ENCODE peak calls at places on chromosomes 11 and 22, in seven cellular contexts. T is heart left ventricle, O is PC-3, Q is HCT116, K is right lobe of liver, I is Calu3, B is GM13977. F is an unnamed sample.

GRCh38 chr11:115145316-115145715 is 358.9 kb downstream of the CADM1 start:
- DNase-seq in T (no peak), O (no peak), Q (no peak), K (no peak), I (no peak), B (no peak), F (no peak)

GRCh38 chr11:72038491-72038890 is 39.8 kb downstream of the IL18BP start:
- DNase-seq in T (peak), O (peak), Q (no peak), K (no peak), I (no peak), B (no peak), F (no peak)

GRCh38 chr11:128725630-128726461 is 32.0 kb downstream of the FLI1 start:
- DNase-seq in T (no peak), O (no peak), Q (no peak), K (no peak), I (no peak), B (no peak), F (no peak)

GRCh38 chr11:66976048-66976467 is 954 bp downstream of the C11orf86 start:
- DNase-seq in T (no peak), O (peak), Q (no peak), K (no peak), I (peak), B (peak), F (no peak)

GRCh38 chr11:72568861-72569260 is 105.4 kb downstream of the PDE2A start:
- DNase-seq in T (no peak), O (peak), Q (no peak), K (no peak), I (no peak), B (no peak), F (no peak)

GRCh38 chr11:45332486-45332934 is 46.4 kb upstream of the SYT13 start:
- DNase-seq in T (no peak), O (no peak), Q (peak), K (no peak), I (peak), B (peak), F (no peak)

GRCh38 chr22:44019846-44020245 is 4.3 kb upstream of the PARVB start:
- DNase-seq in T (peak), O (no peak), Q (no peak), K (no peak), I (no peak), B (no peak), F (no peak)

GRCh38 chr11:66720899-66721470 is 8.0 kb downstream of the SPTBN2 start:
- DNase-seq in T (no peak), O (no peak), Q (no peak), K (no peak), I (no peak), B (no peak), F (no peak)

GRCh38 chr11:1546536-1547466 is 25.3 kb downstream of the DUSP8 start:
- DNase-seq in T (peak), O (peak), Q (no peak), K (no peak), I (peak), B (peak), F (no peak)

GRCh38 chr11:69655479-69656394 is 14.8 kb downstream of the CCND1 start:
- DNase-seq in T (peak), O (peak), Q (no peak), K (peak), I (no peak), B (no peak), F (peak)

GRCh38 chr11:69652999-69653398 is 12.0 kb downstream of the CCND1 start:
- DNase-seq in T (no peak), O (no peak), Q (no peak), K (peak), I (no peak), B (no peak), F (peak)

GRCh38 chr11:69654001-69654659 is 13.2 kb downstream of the CCND1 start:
- DNase-seq in T (no peak), O (peak), Q (no peak), K (peak), I (peak), B (no peak), F (peak)

GRCh38 chr11:69653406-69653960 is 12.5 kb downstream of the CCND1 start:
- DNase-seq in T (no peak), O (no peak), Q (no peak), K (peak), I (no peak), B (no peak), F (peak)

GRCh38 chr11:69654660-69655478 is 13.9 kb downstream of the CCND1 start:
- DNase-seq in T (peak), O (peak), Q (no peak), K (peak), I (peak), B (no peak), F (peak)
- TF ChIP-seq CTCF in T (no peak), O (no peak), Q (no peak), K (no peak), I (no peak), B (no peak), F (no peak)

GRCh38 chr11:78806214-78807004 is 231.7 kb upstream of the NARS2 start:
- DNase-seq in T (no peak), O (peak), Q (no peak), K (no peak), I (no peak), B (no peak), F (no peak)
- TF ChIP-seq CTCF in T (no peak), O (no peak), Q (no peak), K (no peak), I (no peak), B (no peak), F (no peak)

DNA sequence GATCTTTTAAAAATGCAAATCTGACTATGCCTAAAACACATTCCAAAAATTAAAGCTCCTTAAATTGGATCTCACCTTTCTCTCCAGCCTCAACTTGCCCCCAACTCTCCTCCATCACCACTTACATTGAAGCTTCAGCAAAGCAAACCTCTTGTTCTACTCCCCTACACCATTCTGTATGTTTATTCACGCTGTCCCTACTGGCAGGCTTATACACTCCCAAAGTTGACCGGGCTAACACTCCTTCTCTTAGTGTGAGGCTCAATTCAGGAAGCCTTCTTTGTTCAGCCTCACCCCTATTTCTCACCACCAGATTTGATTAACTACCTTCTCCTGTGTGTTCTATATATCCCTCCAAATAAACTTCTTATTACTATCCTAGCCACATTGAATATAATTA is 1.8 kb upstream of the GDPD4 start:
- DNase-seq in T (no peak), O (no peak), Q (no peak), K (no peak), I (no peak), B (no peak), F (no peak)
- TF ChIP-seq CTCF in T (no peak), O (no peak), Q (no peak), K (no peak), I (no peak), B (no peak), F (no peak)

DNA sequence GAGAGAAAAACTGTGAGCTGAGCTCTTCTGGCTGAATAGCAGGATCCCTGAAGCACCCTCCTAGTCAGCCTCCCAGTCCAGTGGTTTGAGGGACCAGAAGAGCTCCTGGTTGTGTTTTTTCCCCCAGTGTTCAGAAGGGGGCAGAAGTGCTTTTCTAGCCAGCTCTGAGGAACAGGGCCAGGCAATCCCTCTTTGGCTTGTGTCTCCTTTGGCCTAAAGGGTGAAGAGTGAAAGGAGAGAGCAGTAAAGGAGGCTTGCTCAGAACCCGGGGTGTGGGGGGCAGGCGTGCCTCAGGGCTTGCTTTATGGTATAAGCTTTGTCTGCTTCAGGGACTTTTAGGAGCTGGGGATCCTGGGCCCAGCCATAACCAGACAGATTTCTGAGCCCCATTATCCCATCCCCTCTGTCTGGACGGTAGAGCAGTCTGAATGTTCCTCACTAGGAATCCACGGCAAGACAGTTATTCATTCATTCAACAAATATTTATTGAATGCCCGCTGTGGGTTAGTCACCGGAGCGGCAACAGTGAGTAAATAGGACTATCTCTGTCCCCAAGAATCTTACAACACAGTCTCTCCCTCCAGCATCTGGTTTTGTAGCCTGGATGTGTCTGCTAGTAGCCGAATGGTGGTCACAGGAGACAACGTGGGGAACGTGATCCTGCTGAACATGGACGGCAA is 14.5 kb downstream of the ACP2 start:
- DNase-seq in T (peak), O (peak), Q (no peak), K (no peak), I (no peak), B (no peak), F (no peak)
- TF ChIP-seq CTCF in T (peak), O (peak), Q (peak), K (peak), I (no peak), B (peak), F (peak)

GRCh38 chr11:75376175-75376574 is 23.1 kb upstream of the RPS3 start:
- DNase-seq in T (no peak), O (peak), Q (no peak), K (no peak), I (no peak), B (no peak), F (no peak)
- TF ChIP-seq CTCF in T (no peak), O (peak), Q (peak), K (no peak), I (no peak), B (no peak), F (peak)

DNA sequence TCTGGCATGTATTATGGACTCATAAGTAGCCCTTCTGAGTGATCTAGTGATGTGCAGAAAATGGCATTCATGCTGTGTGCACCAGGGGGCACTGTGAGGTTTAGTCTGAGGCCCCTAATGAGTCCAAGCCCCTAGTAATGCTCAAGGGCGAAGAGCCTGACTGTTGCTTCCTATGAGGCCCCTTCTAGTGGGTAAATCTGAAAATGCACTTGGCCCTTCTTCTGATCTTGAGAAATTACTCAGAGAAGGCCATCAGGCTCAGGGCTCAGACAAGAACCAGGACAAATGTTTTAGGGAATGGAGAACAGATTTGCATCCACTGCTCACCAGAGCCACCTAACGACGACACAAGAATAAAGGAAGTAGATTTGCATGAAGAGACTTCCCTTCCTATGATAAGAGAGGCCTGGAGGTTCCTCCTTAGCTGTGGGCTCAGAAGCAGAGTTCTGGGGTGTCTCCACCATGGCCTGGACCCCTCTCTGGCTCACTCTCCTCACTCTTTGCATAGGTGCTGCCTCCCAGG is 75.8 kb downstream of the GGTLC2 start:
- DNase-seq in T (no peak), O (peak), Q (peak), K (no peak), I (peak), B (peak), F (no peak)
- TF ChIP-seq CTCF in T (peak), O (peak), Q (peak), K (peak), I (peak), B (peak), F (peak)

GRCh38 chr11:22133785-22134184 is 59.1 kb upstream of the ANO5 start:
- DNase-seq in T (no peak), O (no peak), Q (no peak), K (no peak), I (no peak), B (no peak), F (no peak)

GRCh38 chr11:22130462-22131053 is 62.3 kb upstream of the ANO5 start:
- DNase-seq in T (no peak), O (peak), Q (no peak), K (no peak), I (no peak), B (no peak), F (no peak)
- TF ChIP-seq CTCF in T (peak), O (peak), Q (peak), K (peak), I (peak), B (peak), F (peak)

GRCh38 chr11:9747816-9748215 is 83.9 kb downstream of the SWAP70 start:
- DNase-seq in T (no peak), O (no peak), Q (no peak), K (no peak), I (no peak), B (no peak), F (no peak)
- TF ChIP-seq CTCF in T (no peak), O (no peak), Q (no peak), K (no peak), I (no peak), B (no peak), F (no peak)

F was measured in chondrocyte.